ENCODE peak calls at places on chromosome 22, in four cellular contexts. One of them, this sample, is unnamed.

GRCh38 chr22:46604306-46604690 is 15.9 kb upstream of the GRAMD4 start:
- DNase-seq in M059J: no peak
- DNase-seq in AG04450: no peak
- DNase-seq in stimulated activated CD4-positive, alpha-beta T cell treated with anti-CD3 and anti-CD28 coated beads, Interleukin-2, amount 100 ng/mL, for 48 hours: peak
- DNase-seq in this sample: peak

GRCh38 chr22:46593211-46593676 is 26.9 kb upstream of the GRAMD4 start:
- DNase-seq in stimulated activated CD4-positive, alpha-beta T cell treated with anti-CD3 and anti-CD28 coated beads, Interleukin-2, amount 100 ng/mL, for 48 hours: no peak
- DNase-seq in M059J: no peak
- DNase-seq in AG04450: no peak
- DNase-seq in this sample: no peak

GRCh38 chr22:22752556-22753477 is 108.4 kb downstream of the GGTLC2 start:
- DNase-seq in AG04450: peak
- DNase-seq in M059J: no peak
- DNase-seq in stimulated activated CD4-positive, alpha-beta T cell treated with anti-CD3 and anti-CD28 coated beads, Interleukin-2, amount 100 ng/mL, for 48 hours: no peak
- DNase-seq in this sample: no peak

GRCh38 chr22:24101966-24102365 is 79.3 kb upstream of the SUSD2 start:
- DNase-seq in M059J: no peak
- DNase-seq in stimulated activated CD4-positive, alpha-beta T cell treated with anti-CD3 and anti-CD28 coated beads, Interleukin-2, amount 100 ng/mL, for 48 hours: no peak
- DNase-seq in AG04450: no peak
- DNase-seq in this sample: no peak

GRCh38 chr22:29298641-29299040 is 7.8 kb upstream of the GAS2L1 start:
- DNase-seq in stimulated activated CD4-positive, alpha-beta T cell treated with anti-CD3 and anti-CD28 coated beads, Interleukin-2, amount 100 ng/mL, for 48 hours: no peak
- DNase-seq in AG04450: no peak
- DNase-seq in M059J: no peak
- DNase-seq in this sample: no peak

GRCh38 chr22:44449061-44449682 is 48.9 kb downstream of the RTL6 start:
- DNase-seq in stimulated activated CD4-positive, alpha-beta T cell treated with anti-CD3 and anti-CD28 coated beads, Interleukin-2, amount 100 ng/mL, for 48 hours: no peak
- DNase-seq in M059J: peak
- DNase-seq in AG04450: peak
- DNase-seq in this sample: no peak

GRCh38 chr22:27499121-27499520 is 302.4 kb downstream of the MN1 start:
- DNase-seq in stimulated activated CD4-positive, alpha-beta T cell treated with anti-CD3 and anti-CD28 coated beads, Interleukin-2, amount 100 ng/mL, for 48 hours: no peak
- DNase-seq in M059J: no peak
- DNase-seq in AG04450: no peak
- DNase-seq in this sample: no peak

GRCh38 chr22:25111579-25112517 is 87.8 kb upstream of the CRYBB3 start:
- DNase-seq in stimulated activated CD4-positive, alpha-beta T cell treated with anti-CD3 and anti-CD28 coated beads, Interleukin-2, amount 100 ng/mL, for 48 hours: no peak
- DNase-seq in M059J: no peak
- DNase-seq in AG04450: no peak
- DNase-seq in this sample: no peak

GRCh38 chr22:27331526-27332281 is 469.9 kb downstream of the MN1 start:
- DNase-seq in AG04450: no peak
- DNase-seq in stimulated activated CD4-positive, alpha-beta T cell treated with anti-CD3 and anti-CD28 coated beads, Interleukin-2, amount 100 ng/mL, for 48 hours: no peak
- DNase-seq in M059J: peak
- DNase-seq in this sample: no peak

GRCh38 chr22:17982572-17983141 is 41.7 kb downstream of the MICAL3 start:
- DNase-seq in AG04450: no peak
- DNase-seq in stimulated activated CD4-positive, alpha-beta T cell treated with anti-CD3 and anti-CD28 coated beads, Interleukin-2, amount 100 ng/mL, for 48 hours: no peak
- DNase-seq in M059J: no peak
- DNase-seq in this sample: no peak

This sample was measured in stimulated activated effector memory CD8-positive, alpha-beta T cell treated with anti-CD3 and anti-CD28 coated beads, Interleukin-12 subunit alpha, Interleukin-12 subunit beta, amount 100 ng/mL, for 72 hours.